ENCODE peak calls at places on chromosomes 11 and 22, in four cellular contexts. H is SK-N-SH, Q is GM12878, R is K562. M is an unnamed sample.
A peak's percentile ranks its signal among the peaks of the same experiment; 100 is the strongest.

GRCh38 chr11:65308281-65308891 is 6.3 kb upstream of the CDC42EP2 start:
- DNase-seq in Q (no peak), R (no peak), H (no peak), M (no peak)

GRCh38 chr11:16945671-16946469 is 68.3 kb downstream of the PLEKHA7 start:
- DNase-seq in H (peak; percentile 77), R (peak; percentile 70), Q (peak; percentile 61), M (peak; percentile 45)

GRCh38 chr11:75568616-75569219 is 6.7 kb downstream of the SERPINH1 start:
- DNase-seq in R (no peak), H (no peak), Q (no peak), M (no peak)

GRCh38 chr11:65266210-65266609 is 4.4 kb downstream of the POLA2 start:
- DNase-seq in H (no peak), Q (no peak), R (peak; percentile 52), M (peak; percentile 25)

GRCh38 chr22:45632791-45633515 is 38.7 kb upstream of the ATXN10 start:
- DNase-seq in R (no peak), Q (no peak), H (no peak), M (no peak)

GRCh38 chr11:23021287-23021863 is 161.1 kb upstream of the CCDC179 start:
- DNase-seq in Q (no peak), R (peak; percentile 15), H (peak; percentile 59), M (peak; percentile 35)

GRCh38 chr11:128207861-128208321 is 379.5 kb downstream of the ETS1 start:
- DNase-seq in H (no peak), Q (no peak), R (no peak), M (no peak)

GRCh38 chr11:114892381-114893197 is 214.3 kb downstream of the NXPE2 start:
- DNase-seq in Q (no peak), R (peak; percentile 25), H (peak; percentile 19), M (peak; percentile 61)

GRCh38 chr22:17258015-17258827 is 39.0 kb upstream of the ADA2 start:
- DNase-seq in Q (peak; percentile 98), R (peak; percentile 39), H (peak; percentile 61), M (peak; percentile 76)

GRCh38 chr11:10481567-10482349 is 26.7 kb downstream of the AMPD3 start:
- DNase-seq in Q (no peak), R (no peak), H (no peak), M (no peak)

GRCh38 chr22:46336119-46337078 is 885 bp downstream of the TRMU start:
- DNase-seq in Q (no peak), H (peak; percentile 65), R (peak; percentile 42), M (peak; percentile 30)

GRCh38 chr22:46609175-46609690 is 11.0 kb upstream of the GRAMD4 start:
- DNase-seq in H (no peak), Q (no peak), R (no peak), M (no peak)

GRCh38 chr11:115222218-115222862 is 281.9 kb downstream of the CADM1 start:
- DNase-seq in H (no peak), R (peak; percentile 2), Q (peak; percentile 96), M (no peak)

GRCh38 chr22:18968011-18968749 is 32.1 kb upstream of the PRODH start:
- DNase-seq in R (peak; percentile 82), H (no peak), Q (no peak), M (peak; percentile 70)

DNA sequence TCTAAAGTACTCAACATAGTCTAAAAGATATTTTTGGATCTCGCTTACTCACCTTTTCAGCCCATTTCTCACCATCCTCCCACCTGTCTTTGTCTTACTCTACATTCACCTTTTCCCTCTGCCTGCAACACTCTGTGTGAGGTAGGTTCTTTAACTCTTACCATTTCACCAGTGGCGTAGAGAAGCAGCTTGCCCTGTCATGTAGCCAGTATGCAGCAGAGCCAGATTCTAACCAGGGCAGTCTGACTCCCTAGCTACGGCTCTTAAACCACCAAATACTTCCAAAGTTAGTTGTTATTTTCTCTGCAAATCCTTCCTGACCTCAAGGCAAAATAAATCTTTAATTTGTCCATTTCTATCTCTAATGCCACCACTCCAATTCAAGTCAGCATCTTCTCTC is 7.5 kb downstream of the ALG8 start:
- DNase-seq in Q (no peak), R (no peak), H (no peak), M (no peak)
- TF ChIP-seq USF1 in Q (no peak), R (no peak), H (no peak), M (no peak)

DNA sequence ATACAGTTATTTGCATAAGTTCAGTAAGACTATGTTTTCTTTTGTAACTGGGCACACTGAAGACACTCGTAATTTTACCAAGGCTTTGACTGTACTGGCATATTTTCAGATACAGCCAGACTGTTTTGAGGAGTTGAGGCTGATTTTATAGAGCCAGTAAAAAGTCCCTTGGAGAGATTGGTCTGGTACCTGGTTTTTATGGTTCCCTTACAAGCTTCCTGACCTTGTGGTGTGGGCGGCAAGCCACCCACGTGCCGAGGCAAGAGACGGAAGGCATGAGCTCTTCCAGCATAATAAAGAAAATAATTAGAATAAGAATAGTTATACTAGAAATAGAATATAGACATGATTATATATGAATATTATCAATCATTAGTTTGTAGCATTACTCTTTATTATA is 11.3 kb upstream of the GSTP1 start:
- DNase-seq in R (no peak), H (no peak), Q (no peak), M (no peak)
- TF ChIP-seq USF1 in R (no peak), H (no peak), Q (no peak), M (no peak)

GRCh38 chr22:20117656-20118571 is 888 bp upstream of the TRMT2A start:
- DNase-seq in Q (no peak), H (no peak), R (peak; percentile 87), M (no peak)
- TF ChIP-seq USF1 in Q (no peak), H (no peak), R (no peak), M (no peak)

DNA sequence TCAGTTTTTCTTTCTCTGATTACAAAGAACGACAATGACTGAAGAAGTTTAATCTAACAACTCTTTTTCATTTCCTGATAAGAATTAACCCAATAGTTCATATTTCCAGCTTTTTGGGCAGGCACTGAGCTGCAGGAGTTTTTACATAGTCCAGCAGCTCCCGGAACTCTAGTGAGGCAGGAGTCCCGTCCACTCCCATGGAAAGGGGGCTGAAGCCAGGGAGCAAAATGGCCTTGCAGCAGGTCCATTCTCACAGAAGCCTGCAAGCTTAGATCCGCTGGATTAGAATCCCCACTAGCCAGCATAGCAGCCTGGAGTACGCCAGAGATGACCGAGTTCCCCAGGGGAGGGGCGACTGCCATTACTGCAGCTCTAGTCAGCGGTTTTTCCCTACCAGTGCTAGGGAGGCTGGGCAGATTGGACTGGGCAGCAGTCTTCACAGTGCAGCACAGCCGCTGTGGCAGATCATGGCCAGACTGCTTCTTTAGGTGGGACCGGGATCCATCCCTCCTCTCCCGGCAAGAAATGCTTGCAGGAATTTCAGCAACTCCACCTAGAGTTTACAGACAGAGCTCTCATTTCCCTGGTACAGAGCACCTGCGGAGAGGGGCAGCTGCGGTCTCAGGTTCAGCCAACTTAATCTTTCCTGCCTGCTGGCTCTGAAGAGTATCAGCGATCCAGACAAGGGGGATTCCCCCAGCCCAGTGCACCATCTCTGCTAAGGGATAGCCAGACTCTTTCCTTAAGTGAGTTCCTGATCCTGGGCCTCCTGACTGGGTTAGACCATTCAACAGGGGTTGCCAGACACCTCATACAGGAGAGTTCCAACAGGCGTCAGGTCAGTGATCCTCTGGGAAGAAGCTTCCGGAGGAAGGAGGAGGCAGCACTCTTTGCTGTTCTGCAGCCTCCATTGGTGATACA is 742 bp upstream of the CASP4 start:
- DNase-seq in Q (no peak), R (no peak), H (no peak), M (peak; percentile 34)
- TF ChIP-seq USF1 in Q (no peak), R (no peak), H (no peak), M (no peak)

DNA sequence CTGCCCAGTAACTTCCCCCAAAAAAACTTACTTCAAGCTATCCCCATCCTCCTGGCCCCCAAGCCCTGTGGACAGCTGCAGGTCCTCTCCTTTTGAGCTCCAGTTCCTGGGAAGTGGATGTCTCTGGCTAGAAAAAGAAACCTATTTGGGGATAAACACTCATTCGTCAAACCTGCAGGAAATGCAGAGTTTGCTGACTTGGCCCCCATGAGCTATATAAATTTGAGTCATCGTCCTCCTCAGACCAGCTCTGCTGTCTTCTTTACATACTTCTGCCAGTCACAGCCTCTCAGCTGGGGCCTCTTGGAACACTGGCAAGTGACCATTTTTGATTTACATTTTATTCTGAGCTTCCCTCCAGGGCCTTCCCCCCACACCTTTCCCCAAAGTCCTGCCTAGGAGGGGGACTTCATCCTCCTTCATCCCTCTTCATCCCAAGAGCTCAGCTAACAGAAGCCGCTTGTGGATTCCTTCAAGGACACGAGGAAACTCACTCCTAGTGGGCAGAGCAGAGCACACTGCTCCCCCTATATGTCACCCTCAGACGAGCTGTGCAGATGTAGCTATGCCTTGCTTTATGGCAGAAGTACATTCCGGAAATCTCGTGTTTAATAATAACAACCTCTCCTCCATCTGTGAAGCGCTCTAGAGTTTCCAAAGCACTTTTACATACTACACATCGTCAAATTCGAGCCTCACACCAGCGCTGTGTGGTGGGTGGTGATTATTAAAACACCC is 131.8 kb downstream of the FEZ1 start:
- DNase-seq in H (no peak), Q (no peak), R (no peak), M (no peak)
- TF ChIP-seq USF1 in H (no peak), Q (no peak), R (no peak), M (no peak)

GRCh38 chr11:121769191-121769590 is 316.4 kb upstream of the SORL1-AS1 start:
- DNase-seq in H (no peak), R (no peak), Q (no peak), M (no peak)

GRCh38 chr11:121770933-121771332 is 318.2 kb upstream of the SORL1-AS1 start:
- DNase-seq in R (no peak), Q (no peak), H (no peak), M (no peak)

GRCh38 chr11:121763526-121763925 is 310.8 kb upstream of the SORL1-AS1 start:
- DNase-seq in Q (peak; percentile 19), H (no peak), R (no peak), M (no peak)

GRCh38 chr11:121766138-121766537 is 313.4 kb upstream of the SORL1-AS1 start:
- DNase-seq in Q (no peak), R (no peak), H (no peak), M (no peak)

DNA sequence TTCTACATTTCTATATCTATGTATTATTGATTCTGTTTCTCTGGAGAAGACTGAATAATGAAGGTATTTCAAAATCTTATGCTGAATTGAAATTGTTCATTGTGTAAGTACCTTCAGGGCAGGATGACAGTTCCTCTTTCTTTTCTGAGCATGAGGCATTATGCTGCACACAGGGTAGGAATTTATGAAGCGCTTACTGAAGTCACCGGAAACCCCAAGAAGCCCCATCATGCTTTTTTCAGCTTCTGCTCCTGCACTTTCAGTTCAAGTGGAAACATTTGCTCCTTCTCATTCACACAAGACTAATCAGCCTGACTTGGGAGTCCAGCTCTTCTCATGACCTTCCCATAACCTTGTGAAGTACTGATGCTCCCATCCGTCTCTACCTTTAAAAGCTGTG is 314.7 kb upstream of the SORL1-AS1 start:
- DNase-seq in Q (peak; percentile 54), H (no peak), R (no peak), M (no peak)
- TF ChIP-seq USF1 in Q (no peak), H (no peak), R (no peak), M (no peak)

DNA sequence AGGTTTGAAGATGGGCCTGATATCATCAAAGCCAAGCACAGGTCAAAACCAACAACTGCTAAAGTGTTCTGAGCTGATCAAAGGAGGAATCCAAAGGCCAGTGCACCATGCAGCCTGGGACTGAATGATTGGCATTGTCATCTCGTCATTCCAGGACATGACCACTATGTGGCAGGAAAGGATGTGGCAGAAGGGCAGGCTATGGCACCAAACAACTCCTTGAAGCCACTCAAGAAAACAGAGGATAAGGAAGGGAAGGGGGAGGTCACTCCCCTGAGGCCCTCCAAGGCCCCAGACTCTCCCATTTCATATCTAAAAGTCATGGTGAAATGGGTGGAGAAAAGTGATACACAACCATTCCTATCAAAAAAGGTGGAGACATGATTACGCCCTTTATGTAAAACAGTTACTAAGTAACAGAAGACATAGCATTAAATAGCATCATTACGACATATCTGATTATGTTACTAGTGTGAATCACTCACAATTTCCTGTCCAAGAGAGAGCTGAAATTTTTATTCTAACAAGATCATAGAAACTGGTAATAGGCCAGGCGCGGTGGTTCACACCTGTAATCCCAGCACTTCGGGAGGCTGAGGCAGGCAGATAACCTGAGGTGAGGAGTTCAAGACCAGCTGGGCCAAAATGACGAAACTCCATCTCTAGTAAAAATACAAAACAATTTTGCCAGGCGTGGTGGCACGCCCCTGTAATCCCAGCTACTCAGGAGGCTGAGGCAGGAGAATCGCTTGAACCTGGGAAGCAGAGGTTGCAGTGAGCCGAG is 49.3 kb downstream of the AHNAK start:
- DNase-seq in Q (peak; percentile 13), R (peak; percentile 38), H (peak; percentile 66), M (peak; percentile 43)
- TF ChIP-seq USF1 in Q (no peak), R (no peak), H (no peak), M (no peak)

M was measured in WTC11.